ENCODE peak calls at places on chromosomes 11 and 22, in four cellular contexts. One of them, this sample, is unnamed.
A peak's percentile ranks its signal among the peaks of the same experiment; 100 is the strongest.

GRCh38 chr22:27226666-27227065 is 569.3 kb downstream of the MIAT start:
- DNase-seq in GM12878: no peak
- DNase-seq in K562: no peak
- DNase-seq in HL-60: no peak
- DNase-seq in this sample: no peak

GRCh38 chr22:40123387-40123786 is 54.3 kb upstream of the TNRC6B start:
- DNase-seq in GM12878: no peak
- DNase-seq in K562: peak; percentile 11
- DNase-seq in HL-60: no peak
- DNase-seq in this sample: no peak

GRCh38 chr11:63277345-63277943 is 34.0 kb upstream of the SLC22A25 start:
- DNase-seq in GM12878: no peak
- DNase-seq in K562: no peak
- DNase-seq in HL-60: no peak
- DNase-seq in this sample: peak; percentile 1

GRCh38 chr11:6599449-6599848 is 4.0 kb downstream of the RRP8 start:
- DNase-seq in GM12878: no peak
- DNase-seq in K562: no peak
- DNase-seq in HL-60: no peak
- DNase-seq in this sample: no peak

GRCh38 chr22:50247748-50248147 is 2.9 kb upstream of the TUBGCP6 start:
- DNase-seq in GM12878: no peak
- DNase-seq in K562: peak; percentile 30
- DNase-seq in HL-60: peak; percentile 62
- DNase-seq in this sample: no peak

GRCh38 chr11:636511-637332 is at the start of gene DRD4:
- DNase-seq in GM12878: no peak
- DNase-seq in K562: no peak
- DNase-seq in HL-60: no peak
- DNase-seq in this sample: no peak

GRCh38 chr11:123505546-123506299 is 75.7 kb downstream of the GRAMD1B start:
- DNase-seq in GM12878: no peak
- DNase-seq in K562: no peak
- DNase-seq in HL-60: no peak
- DNase-seq in this sample: no peak

GRCh38 chr22:25365491-25366261 is 146.2 kb downstream of the CRYBB2 start:
- DNase-seq in GM12878: no peak
- DNase-seq in K562: no peak
- DNase-seq in HL-60: no peak
- DNase-seq in this sample: no peak

GRCh38 chr11:102010776-102011500 is 36.3 kb upstream of the CFAP300 start:
- DNase-seq in GM12878: no peak
- DNase-seq in K562: peak; percentile 9
- DNase-seq in HL-60: no peak
- DNase-seq in this sample: no peak

GRCh38 chr22:34885852-34886251 is 180.1 kb upstream of the ISX start:
- DNase-seq in GM12878: no peak
- DNase-seq in K562: no peak
- DNase-seq in HL-60: no peak
- DNase-seq in this sample: no peak

GRCh38 chr11:103528046-103528445 is 418.8 kb downstream of the DYNC2H1 start:
- DNase-seq in GM12878: no peak
- DNase-seq in K562: no peak
- DNase-seq in HL-60: no peak
- DNase-seq in this sample: no peak

GRCh38 chr11:14413307-14414072 is 54.5 kb upstream of the RRAS2 start:
- DNase-seq in GM12878: no peak
- DNase-seq in K562: peak; percentile 60
- DNase-seq in HL-60: no peak
- DNase-seq in this sample: no peak

GRCh38 chr11:108635106-108635505 is 29.8 kb upstream of the DDX10 start:
- DNase-seq in GM12878: no peak
- DNase-seq in K562: no peak
- DNase-seq in HL-60: no peak
- DNase-seq in this sample: no peak

GRCh38 chr11:17431139-17431538 is 42.7 kb upstream of the KCNJ11 start:
- DNase-seq in GM12878: no peak
- DNase-seq in K562: no peak
- DNase-seq in HL-60: no peak
- DNase-seq in this sample: no peak

GRCh38 chr11:22466809-22467208 is 128.6 kb downstream of the SLC17A6 start:
- DNase-seq in GM12878: no peak
- DNase-seq in K562: no peak
- DNase-seq in HL-60: no peak
- DNase-seq in this sample: no peak
- TF ChIP-seq SPI1 in GM12878: no peak
- TF ChIP-seq SPI1 in K562: no peak
- TF ChIP-seq SPI1 in HL-60: no peak
- TF ChIP-seq SPI1 in this sample: no peak

GRCh38 chr11:125457814-125458343 is 38.2 kb downstream of the FEZ1 start:
- DNase-seq in GM12878: no peak
- DNase-seq in K562: peak; percentile 38
- DNase-seq in HL-60: no peak
- DNase-seq in this sample: no peak
- TF ChIP-seq SPI1 in GM12878: no peak
- TF ChIP-seq SPI1 in K562: no peak
- TF ChIP-seq SPI1 in HL-60: no peak
- TF ChIP-seq SPI1 in this sample: no peak

DNA sequence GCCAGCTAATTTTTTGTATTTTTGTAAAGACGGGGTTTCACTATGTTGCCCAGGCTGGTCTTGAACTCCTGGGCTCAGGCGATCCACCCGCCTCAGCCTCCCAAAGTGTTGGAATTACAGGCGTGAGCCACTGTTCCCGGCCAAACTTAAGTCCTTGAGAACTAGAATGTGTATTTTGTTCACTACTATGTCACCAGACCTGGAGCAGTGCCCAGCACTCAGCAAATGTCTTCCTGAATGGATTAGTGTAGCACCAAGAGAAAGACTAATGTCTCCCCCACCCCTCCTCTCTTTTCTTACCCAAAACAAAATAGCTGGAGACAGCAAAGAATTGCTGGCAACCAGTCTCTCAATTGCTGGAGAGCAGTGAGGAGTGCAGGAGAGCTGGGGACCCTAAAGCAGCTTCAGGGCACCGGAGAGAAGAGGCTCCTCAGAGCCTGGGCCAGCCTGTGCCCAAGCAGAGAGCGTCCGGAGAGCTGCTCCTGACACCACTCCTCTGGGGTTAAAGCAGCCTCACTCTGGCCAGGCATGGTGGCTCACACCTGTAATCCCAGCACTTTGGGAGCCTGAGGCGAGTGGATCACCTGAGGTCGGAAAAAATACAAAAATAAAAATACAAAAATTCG is 14.9 kb downstream of the SLC25A18 start:
- DNase-seq in GM12878: no peak
- DNase-seq in K562: no peak
- DNase-seq in HL-60: no peak
- DNase-seq in this sample: no peak
- TF ChIP-seq SPI1 in GM12878: no peak
- TF ChIP-seq SPI1 in K562: no peak
- TF ChIP-seq SPI1 in HL-60: no peak
- TF ChIP-seq SPI1 in this sample: no peak

DNA sequence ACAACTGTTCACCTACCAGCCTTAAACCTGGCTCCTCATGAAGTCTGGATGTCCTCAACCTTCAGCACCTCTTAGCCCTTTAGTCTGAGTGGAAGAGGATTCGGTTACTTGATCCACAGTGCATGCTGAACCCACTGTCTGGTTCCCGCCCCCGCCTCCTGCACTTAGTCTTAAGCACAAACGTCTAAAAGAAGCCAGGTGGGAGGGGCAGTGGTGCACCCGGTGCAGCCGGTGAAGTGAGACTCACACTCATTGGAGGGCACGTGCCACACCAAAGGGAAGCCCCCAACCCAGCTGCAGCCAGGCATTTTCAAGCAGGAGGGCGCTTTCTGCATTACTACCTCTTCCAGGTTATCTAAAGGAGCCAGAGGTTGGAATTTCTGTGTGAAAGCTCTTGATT is 146.8 kb downstream of the COMMD9 start:
- DNase-seq in GM12878: no peak
- DNase-seq in K562: peak; percentile 15
- DNase-seq in HL-60: no peak
- DNase-seq in this sample: no peak
- TF ChIP-seq SPI1 in GM12878: no peak
- TF ChIP-seq SPI1 in K562: no peak
- TF ChIP-seq SPI1 in HL-60: no peak
- TF ChIP-seq SPI1 in this sample: no peak

GRCh38 chr11:65042899-65043298 is 1.9 kb downstream of the SAC3D1 start:
- DNase-seq in GM12878: no peak
- DNase-seq in K562: no peak
- DNase-seq in HL-60: no peak
- DNase-seq in this sample: no peak

GRCh38 chr11:65045728-65046127 is 4.7 kb downstream of the SAC3D1 start:
- DNase-seq in GM12878: no peak
- DNase-seq in K562: no peak
- DNase-seq in HL-60: no peak
- DNase-seq in this sample: no peak

GRCh38 chr11:65045061-65045460 is 4.1 kb downstream of the SAC3D1 start:
- DNase-seq in GM12878: no peak
- DNase-seq in K562: peak; percentile 56
- DNase-seq in HL-60: no peak
- DNase-seq in this sample: no peak

GRCh38 chr11:65041206-65042035 is at the start of gene SAC3D1:
- DNase-seq in GM12878: no peak
- DNase-seq in K562: peak; percentile 82
- DNase-seq in HL-60: peak; percentile 66
- DNase-seq in this sample: peak; percentile 72

DNA sequence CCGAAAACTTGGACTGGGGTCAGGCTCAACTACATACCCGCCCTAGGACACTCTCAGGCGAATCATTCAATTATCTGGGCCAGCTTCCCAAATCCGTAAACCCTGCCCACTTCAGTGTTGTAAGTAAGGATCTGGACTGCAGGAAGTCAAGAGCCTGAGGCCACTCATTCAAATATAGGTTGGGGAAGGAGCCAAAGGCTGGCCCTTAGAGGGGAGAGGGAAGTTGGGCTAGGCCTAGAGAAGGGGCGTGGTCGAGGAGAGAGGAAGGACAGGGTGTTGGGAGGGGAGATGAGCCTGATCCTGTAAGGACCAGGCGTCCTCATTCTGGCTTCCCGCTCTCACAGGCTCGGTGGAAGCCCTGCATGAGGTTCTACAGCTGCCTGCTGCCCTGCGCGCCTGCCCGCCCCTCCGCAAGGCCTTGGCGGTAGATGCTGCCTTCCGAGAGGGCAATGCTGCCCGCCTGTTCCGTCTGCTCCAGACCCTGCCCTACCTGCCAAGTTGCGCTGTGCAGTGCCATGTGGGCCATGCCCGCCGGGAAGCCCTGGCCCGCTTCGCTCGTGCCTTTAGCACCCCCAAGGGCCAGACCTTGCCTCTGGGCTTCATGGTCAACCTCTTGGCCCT is 3.0 kb downstream of the SAC3D1 start:
- DNase-seq in GM12878: no peak
- DNase-seq in K562: peak; percentile 45
- DNase-seq in HL-60: peak; percentile 85
- DNase-seq in this sample: no peak
- TF ChIP-seq SPI1 in GM12878: no peak
- TF ChIP-seq SPI1 in K562: no peak
- TF ChIP-seq SPI1 in HL-60: no peak
- TF ChIP-seq SPI1 in this sample: no peak

DNA sequence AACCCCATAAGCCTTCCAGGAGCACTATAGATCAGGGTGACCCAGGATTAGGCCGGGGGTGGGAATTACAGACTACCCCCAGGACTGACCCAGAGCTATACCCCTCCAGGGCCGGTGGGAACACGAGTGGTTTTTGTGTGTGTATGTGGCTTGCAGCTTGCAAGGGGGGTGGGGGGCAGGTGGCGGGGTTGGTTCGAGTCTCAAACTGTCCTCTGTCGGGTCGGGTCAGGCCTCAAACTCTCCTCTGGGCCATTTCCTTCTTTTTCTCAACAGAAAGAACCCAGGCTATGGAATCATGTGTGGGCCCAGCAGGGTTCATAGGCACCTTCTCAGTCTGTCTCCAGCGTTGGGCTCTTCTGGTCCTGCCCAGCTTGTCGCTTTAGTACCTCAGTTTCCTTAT is 58.4 kb downstream of the BCR start:
- DNase-seq in GM12878: no peak
- DNase-seq in K562: no peak
- DNase-seq in HL-60: no peak
- DNase-seq in this sample: no peak
- TF ChIP-seq SPI1 in GM12878: no peak
- TF ChIP-seq SPI1 in K562: no peak
- TF ChIP-seq SPI1 in HL-60: no peak
- TF ChIP-seq SPI1 in this sample: no peak

GRCh38 chr22:28983190-28983589 is 78.4 kb downstream of the C22orf31 start:
- DNase-seq in GM12878: no peak
- DNase-seq in K562: no peak
- DNase-seq in HL-60: no peak
- DNase-seq in this sample: no peak
- TF ChIP-seq SPI1 in GM12878: no peak
- TF ChIP-seq SPI1 in K562: no peak
- TF ChIP-seq SPI1 in HL-60: no peak
- TF ChIP-seq SPI1 in this sample: no peak

GRCh38 chr11:59776210-59777066 is 21.3 kb downstream of the STX3 start:
- DNase-seq in GM12878: no peak
- DNase-seq in K562: no peak
- DNase-seq in HL-60: no peak
- DNase-seq in this sample: no peak
- TF ChIP-seq SPI1 in GM12878: no peak
- TF ChIP-seq SPI1 in K562: no peak
- TF ChIP-seq SPI1 in HL-60: no peak
- TF ChIP-seq SPI1 in this sample: no peak

DNA sequence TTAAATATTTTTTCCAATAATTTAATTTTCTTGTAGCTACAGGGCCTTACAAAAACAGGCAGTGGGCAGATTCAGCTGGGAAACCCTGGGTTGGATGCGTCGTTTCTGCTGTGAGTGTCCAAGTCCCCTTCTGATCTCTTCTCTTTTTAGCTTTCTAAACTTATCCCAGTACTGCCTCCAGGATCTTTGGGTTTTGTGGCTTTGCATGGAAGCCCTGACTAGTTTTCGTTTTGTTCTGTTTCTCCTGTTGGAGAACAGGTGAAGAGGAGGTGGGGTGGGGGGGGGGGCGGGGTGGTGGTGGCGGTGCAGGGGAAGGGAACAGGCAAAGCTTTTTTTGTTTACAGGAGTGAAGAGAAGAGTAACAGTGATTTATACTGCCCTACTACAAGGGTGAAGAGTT is 142.7 kb downstream of the NCAM1 start:
- DNase-seq in GM12878: no peak
- DNase-seq in K562: no peak
- DNase-seq in HL-60: no peak
- DNase-seq in this sample: no peak
- TF ChIP-seq SPI1 in GM12878: no peak
- TF ChIP-seq SPI1 in K562: no peak
- TF ChIP-seq SPI1 in HL-60: no peak
- TF ChIP-seq SPI1 in this sample: no peak